ENCODE peak calls at places on chromosome 10, in eight cellular contexts. One of them, this sample, is unnamed.

GRCh38 chr10:69408318-69409175 is 8.2 kb downstream of the TACR2 start:
- DNase-seq in body of pancreas: peak; percentile 96
- DNase-seq in ovary: peak; percentile 98
- DNase-seq in cardiac muscle cell: peak; percentile 98
- DNase-seq in neural progenitor cell: peak; percentile 98
- DNase-seq in brain microvascular endothelial cell: peak; percentile 87
- DNase-seq in endodermal cell: peak; percentile 98
- DNase-seq in OCI-LY7: peak; percentile 92
- DNase-seq in this sample: peak; percentile 94

GRCh38 chr10:57015595-57016303 is 654.7 kb upstream of the ZWINT start:
- DNase-seq in body of pancreas: no peak
- DNase-seq in ovary: no peak
- DNase-seq in cardiac muscle cell: no peak
- DNase-seq in neural progenitor cell: no peak
- DNase-seq in brain microvascular endothelial cell: no peak
- DNase-seq in endodermal cell: no peak
- DNase-seq in OCI-LY7: no peak
- DNase-seq in this sample: no peak

GRCh38 chr10:369441-370221 is 234.4 kb downstream of the ZMYND11 start:
- DNase-seq in body of pancreas: no peak
- DNase-seq in ovary: no peak
- DNase-seq in cardiac muscle cell: peak; percentile 52
- DNase-seq in neural progenitor cell: no peak
- DNase-seq in brain microvascular endothelial cell: peak; percentile 41
- DNase-seq in endodermal cell: no peak
- DNase-seq in OCI-LY7: no peak
- DNase-seq in this sample: no peak

GRCh38 chr10:128484041-128484440 is 357.8 kb upstream of the MKI67 start:
- DNase-seq in body of pancreas: no peak
- DNase-seq in ovary: no peak
- DNase-seq in cardiac muscle cell: no peak
- DNase-seq in neural progenitor cell: no peak
- DNase-seq in brain microvascular endothelial cell: no peak
- DNase-seq in endodermal cell: no peak
- DNase-seq in OCI-LY7: no peak
- DNase-seq in this sample: no peak

GRCh38 chr10:95422196-95422595 is 131.4 kb upstream of the PDLIM1 start:
- DNase-seq in body of pancreas: no peak
- DNase-seq in ovary: no peak
- DNase-seq in cardiac muscle cell: no peak
- DNase-seq in neural progenitor cell: no peak
- DNase-seq in brain microvascular endothelial cell: no peak
- DNase-seq in endodermal cell: no peak
- DNase-seq in OCI-LY7: no peak
- DNase-seq in this sample: no peak

GRCh38 chr10:111222961-111223360 is 146.1 kb downstream of the ADRA2A start:
- DNase-seq in body of pancreas: no peak
- DNase-seq in ovary: no peak
- DNase-seq in cardiac muscle cell: no peak
- DNase-seq in neural progenitor cell: no peak
- DNase-seq in brain microvascular endothelial cell: no peak
- DNase-seq in endodermal cell: no peak
- DNase-seq in OCI-LY7: no peak
- DNase-seq in this sample: no peak

GRCh38 chr10:61284222-61284890 is 168.8 kb downstream of the TMEM26 start:
- DNase-seq in body of pancreas: no peak
- DNase-seq in ovary: no peak
- DNase-seq in cardiac muscle cell: peak; percentile 73
- DNase-seq in neural progenitor cell: peak; percentile 61
- DNase-seq in brain microvascular endothelial cell: peak; percentile 64
- DNase-seq in endodermal cell: no peak
- DNase-seq in OCI-LY7: peak; percentile 56
- DNase-seq in this sample: no peak

GRCh38 chr10:94358480-94358879 is 4.3 kb downstream of the NOC3L start:
- DNase-seq in body of pancreas: no peak
- DNase-seq in ovary: no peak
- DNase-seq in cardiac muscle cell: peak; percentile 90
- DNase-seq in neural progenitor cell: no peak
- DNase-seq in brain microvascular endothelial cell: peak; percentile 89
- DNase-seq in endodermal cell: no peak
- DNase-seq in OCI-LY7: no peak
- DNase-seq in this sample: no peak

GRCh38 chr10:69459893-69460575 is 8.8 kb downstream of the TSPAN15 start:
- DNase-seq in body of pancreas: no peak
- DNase-seq in ovary: no peak
- DNase-seq in cardiac muscle cell: no peak
- DNase-seq in neural progenitor cell: no peak
- DNase-seq in brain microvascular endothelial cell: no peak
- DNase-seq in endodermal cell: no peak
- DNase-seq in OCI-LY7: no peak
- DNase-seq in this sample: no peak

GRCh38 chr10:8393531-8393930 is 339.0 kb downstream of the GATA3 start:
- DNase-seq in body of pancreas: no peak
- DNase-seq in ovary: no peak
- DNase-seq in cardiac muscle cell: peak; percentile 71
- DNase-seq in neural progenitor cell: no peak
- DNase-seq in brain microvascular endothelial cell: no peak
- DNase-seq in endodermal cell: no peak
- DNase-seq in OCI-LY7: no peak
- DNase-seq in this sample: no peak

GRCh38 chr10:60521974-60522405 is 132.3 kb upstream of the ANK3 start:
- DNase-seq in body of pancreas: no peak
- DNase-seq in ovary: no peak
- DNase-seq in cardiac muscle cell: peak; percentile 70
- DNase-seq in neural progenitor cell: peak; percentile 35
- DNase-seq in brain microvascular endothelial cell: peak; percentile 53
- DNase-seq in endodermal cell: peak; percentile 57
- DNase-seq in OCI-LY7: no peak
- DNase-seq in this sample: no peak

GRCh38 chr10:33706191-33706590 is 371.7 kb upstream of the NRP1 start:
- DNase-seq in body of pancreas: no peak
- DNase-seq in ovary: no peak
- DNase-seq in cardiac muscle cell: peak; percentile 52
- DNase-seq in neural progenitor cell: no peak
- DNase-seq in brain microvascular endothelial cell: peak; percentile 71
- DNase-seq in endodermal cell: no peak
- DNase-seq in OCI-LY7: no peak
- DNase-seq in this sample: peak; percentile 55

GRCh38 chr10:124967255-124967654 is 25.3 kb downstream of the ZRANB1 start:
- DNase-seq in body of pancreas: no peak
- DNase-seq in ovary: no peak
- DNase-seq in cardiac muscle cell: no peak
- DNase-seq in neural progenitor cell: no peak
- DNase-seq in brain microvascular endothelial cell: no peak
- DNase-seq in endodermal cell: no peak
- DNase-seq in OCI-LY7: no peak
- DNase-seq in this sample: no peak
- H3K36me3 ChIP-seq in body of pancreas: no peaks in the 10 kb centered on the region
- H3K36me3 ChIP-seq in ovary: no peaks in the 10 kb centered on the region
- H3K36me3 ChIP-seq in cardiac muscle cell: peaks cover 11% of the 10 kb centered on the region
- H3K36me3 ChIP-seq in neural progenitor cell: no peaks in the 10 kb centered on the region
- H3K36me3 ChIP-seq in brain microvascular endothelial cell: no peaks in the 10 kb centered on the region
- H3K36me3 ChIP-seq in endodermal cell: peaks cover 54% of the 10 kb centered on the region
- H3K36me3 ChIP-seq in OCI-LY7: peaks cover 37% of the 10 kb centered on the region
- H3K36me3 ChIP-seq in this sample: peaks cover 6% of the 10 kb centered on the region

DNA sequence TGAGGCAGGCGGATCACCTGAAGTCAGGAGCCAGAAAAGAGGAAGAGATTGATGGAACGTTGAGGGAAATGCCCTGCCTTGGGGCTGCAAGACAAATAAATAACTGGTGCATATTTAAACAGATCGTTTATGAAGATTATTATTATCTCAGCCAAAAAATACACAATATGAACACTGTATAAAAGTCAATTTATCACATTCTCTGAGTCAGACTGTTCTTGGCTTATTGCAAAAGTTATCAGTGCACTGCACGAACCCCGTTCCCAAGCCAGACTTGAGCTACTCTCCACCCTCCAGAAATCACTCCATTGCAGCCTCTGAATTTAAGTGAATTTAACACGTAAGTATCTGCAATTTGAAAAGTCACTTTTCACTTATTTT is 1.6 kb downstream of the DNMBP start:
- DNase-seq in body of pancreas: no peak
- DNase-seq in ovary: no peak
- DNase-seq in cardiac muscle cell: peak; percentile 61
- DNase-seq in neural progenitor cell: no peak
- DNase-seq in brain microvascular endothelial cell: no peak
- DNase-seq in endodermal cell: no peak
- DNase-seq in OCI-LY7: no peak
- DNase-seq in this sample: no peak
- H3K4me3 ChIP-seq in body of pancreas: no peak overlapping the region
- H3K4me3 ChIP-seq in ovary: peak overlapping the region; percentile 48
- H3K4me3 ChIP-seq in cardiac muscle cell: peak overlapping the region; percentile 75
- H3K4me3 ChIP-seq in neural progenitor cell: peak overlapping the region; percentile 89
- H3K4me3 ChIP-seq in brain microvascular endothelial cell: peak overlapping the region; percentile 79
- H3K4me3 ChIP-seq in endodermal cell: peak overlapping the region; percentile 99
- H3K4me3 ChIP-seq in OCI-LY7: peak overlapping the region; percentile 89
- H3K4me3 ChIP-seq in this sample: peak overlapping the region; percentile 94

GRCh38 chr10:11741608-11742007 is 574 bp upstream of the ECHDC3 start:
- DNase-seq in body of pancreas: no peak
- DNase-seq in ovary: no peak
- DNase-seq in cardiac muscle cell: no peak
- DNase-seq in neural progenitor cell: no peak
- DNase-seq in brain microvascular endothelial cell: no peak
- DNase-seq in endodermal cell: no peak
- DNase-seq in OCI-LY7: no peak
- DNase-seq in this sample: no peak
- H3K27ac ChIP-seq in body of pancreas: no peak overlapping the region
- H3K27ac ChIP-seq in ovary: no peak overlapping the region
- H3K27ac ChIP-seq in cardiac muscle cell: no peak overlapping the region
- H3K27ac ChIP-seq in neural progenitor cell: no peak overlapping the region
- H3K27ac ChIP-seq in brain microvascular endothelial cell: no peak overlapping the region
- H3K27ac ChIP-seq in endodermal cell: no peak overlapping the region
- H3K27ac ChIP-seq in OCI-LY7: no peak overlapping the region
- H3K27ac ChIP-seq in this sample: no peak overlapping the region

DNA sequence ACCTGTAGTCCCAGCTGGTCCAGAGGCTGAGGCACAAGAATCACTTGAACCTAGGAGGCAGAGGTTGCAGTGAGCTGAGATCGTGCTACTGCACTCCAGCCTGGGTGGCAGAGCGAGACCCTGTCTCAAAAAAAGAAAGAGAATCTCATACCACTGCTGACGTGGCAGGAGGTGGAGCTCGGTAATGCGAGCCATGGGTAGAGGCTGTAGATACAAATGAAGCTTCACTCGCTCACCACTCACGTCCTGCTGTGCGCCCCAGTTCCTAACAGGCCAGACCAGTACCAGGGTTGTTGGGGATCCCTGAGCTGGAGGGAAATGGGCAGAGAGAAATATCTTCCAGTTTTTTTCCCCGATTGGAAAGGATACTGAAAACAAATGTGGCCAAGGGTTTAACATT is 44.3 kb downstream of the PROSER2 start:
- DNase-seq in body of pancreas: no peak
- DNase-seq in ovary: no peak
- DNase-seq in cardiac muscle cell: no peak
- DNase-seq in neural progenitor cell: no peak
- DNase-seq in brain microvascular endothelial cell: no peak
- DNase-seq in endodermal cell: no peak
- DNase-seq in OCI-LY7: no peak
- DNase-seq in this sample: no peak
- H3K36me3 ChIP-seq in body of pancreas: no peaks in the 10 kb centered on the region
- H3K36me3 ChIP-seq in ovary: no peaks in the 10 kb centered on the region
- H3K36me3 ChIP-seq in cardiac muscle cell: no peaks in the 10 kb centered on the region
- H3K36me3 ChIP-seq in neural progenitor cell: no peaks in the 10 kb centered on the region
- H3K36me3 ChIP-seq in brain microvascular endothelial cell: no peaks in the 10 kb centered on the region
- H3K36me3 ChIP-seq in endodermal cell: peaks cover 10% of the 10 kb centered on the region
- H3K36me3 ChIP-seq in OCI-LY7: no peaks in the 10 kb centered on the region
- H3K36me3 ChIP-seq in this sample: no peaks in the 10 kb centered on the region

GRCh38 chr10:100184426-100185219 is 1.2 kb downstream of the ERLIN1 start:
- DNase-seq in body of pancreas: no peak
- DNase-seq in ovary: no peak
- DNase-seq in cardiac muscle cell: peak; percentile 25
- DNase-seq in neural progenitor cell: peak; percentile 45
- DNase-seq in brain microvascular endothelial cell: no peak
- DNase-seq in endodermal cell: no peak
- DNase-seq in OCI-LY7: peak; percentile 50
- DNase-seq in this sample: no peak

GRCh38 chr10:100182281-100182680 is 3.5 kb downstream of the ERLIN1 start:
- DNase-seq in body of pancreas: no peak
- DNase-seq in ovary: no peak
- DNase-seq in cardiac muscle cell: no peak
- DNase-seq in neural progenitor cell: no peak
- DNase-seq in brain microvascular endothelial cell: no peak
- DNase-seq in endodermal cell: no peak
- DNase-seq in OCI-LY7: no peak
- DNase-seq in this sample: no peak

GRCh38 chr10:100185364-100186252 is at the start of gene ERLIN1:
- DNase-seq in body of pancreas: peak; percentile 93
- DNase-seq in ovary: peak; percentile 97
- DNase-seq in cardiac muscle cell: peak; percentile 95
- DNase-seq in neural progenitor cell: peak; percentile 98
- DNase-seq in brain microvascular endothelial cell: peak; percentile 80
- DNase-seq in endodermal cell: peak; percentile 97
- DNase-seq in OCI-LY7: peak; percentile 93
- DNase-seq in this sample: peak; percentile 94

GRCh38 chr10:100183482-100183881 is 2.3 kb downstream of the ERLIN1 start:
- DNase-seq in body of pancreas: no peak
- DNase-seq in ovary: no peak
- DNase-seq in cardiac muscle cell: no peak
- DNase-seq in neural progenitor cell: no peak
- DNase-seq in brain microvascular endothelial cell: no peak
- DNase-seq in endodermal cell: no peak
- DNase-seq in OCI-LY7: peak; percentile 4
- DNase-seq in this sample: no peak

GRCh38 chr10:100182908-100183307 is 2.9 kb downstream of the ERLIN1 start:
- DNase-seq in body of pancreas: no peak
- DNase-seq in ovary: no peak
- DNase-seq in cardiac muscle cell: no peak
- DNase-seq in neural progenitor cell: no peak
- DNase-seq in brain microvascular endothelial cell: no peak
- DNase-seq in endodermal cell: no peak
- DNase-seq in OCI-LY7: no peak
- DNase-seq in this sample: no peak
- H3K4me3 ChIP-seq in body of pancreas: no peak overlapping the region
- H3K4me3 ChIP-seq in ovary: no peak overlapping the region
- H3K4me3 ChIP-seq in cardiac muscle cell: no peak overlapping the region
- H3K4me3 ChIP-seq in neural progenitor cell: no peak overlapping the region
- H3K4me3 ChIP-seq in brain microvascular endothelial cell: no peak overlapping the region
- H3K4me3 ChIP-seq in endodermal cell: no peak overlapping the region
- H3K4me3 ChIP-seq in OCI-LY7: no peak overlapping the region
- H3K4me3 ChIP-seq in this sample: no peak overlapping the region

This sample was measured in psoas muscle.